ENCODE peak calls at places on chromosomes 16 and 17, in ten cellular contexts. One of them, this sample, is unnamed.

GRCh38 chr17:40191237-40192208 is 14.3 kb downstream of the RAPGEFL1 start:
- DNase-seq in fibroblast of lung: peak; percentile 78
- DNase-seq in CD4-positive, alpha-beta memory T cell: peak; percentile 52
- DNase-seq in esophagus muscularis mucosa: peak; percentile 95
- DNase-seq in heart right ventricle: peak; percentile 65
- DNase-seq in BJ: no peak
- DNase-seq in cardiac muscle cell: peak; percentile 81
- DNase-seq in tibial artery: peak; percentile 88
- DNase-seq in adrenal gland: peak; percentile 89
- DNase-seq in adipocyte: peak; percentile 91
- DNase-seq in this sample: no peak

GRCh38 chr17:69143683-69144231 is 2.1 kb upstream of the ABCA6 start:
- DNase-seq in fibroblast of lung: no peak
- DNase-seq in CD4-positive, alpha-beta memory T cell: no peak
- DNase-seq in esophagus muscularis mucosa: no peak
- DNase-seq in heart right ventricle: no peak
- DNase-seq in BJ: no peak
- DNase-seq in cardiac muscle cell: no peak
- DNase-seq in tibial artery: no peak
- DNase-seq in adrenal gland: no peak
- DNase-seq in adipocyte: no peak
- DNase-seq in this sample: no peak

GRCh38 chr17:77610518-77610893 is 348.0 kb upstream of the TNRC6C start:
- DNase-seq in fibroblast of lung: no peak
- DNase-seq in CD4-positive, alpha-beta memory T cell: no peak
- DNase-seq in esophagus muscularis mucosa: no peak
- DNase-seq in heart right ventricle: no peak
- DNase-seq in BJ: no peak
- DNase-seq in cardiac muscle cell: no peak
- DNase-seq in tibial artery: no peak
- DNase-seq in adrenal gland: no peak
- DNase-seq in adipocyte: peak; percentile 10
- DNase-seq in this sample: no peak

GRCh38 chr17:49452173-49452572 is 37.5 kb upstream of the PHB1 start:
- DNase-seq in fibroblast of lung: no peak
- DNase-seq in CD4-positive, alpha-beta memory T cell: no peak
- DNase-seq in esophagus muscularis mucosa: no peak
- DNase-seq in heart right ventricle: no peak
- DNase-seq in BJ: no peak
- DNase-seq in cardiac muscle cell: no peak
- DNase-seq in tibial artery: no peak
- DNase-seq in adrenal gland: no peak
- DNase-seq in adipocyte: no peak
- DNase-seq in this sample: peak; percentile 38

GRCh38 chr17:52790359-52790955 is 631.9 kb upstream of the CA10 start:
- DNase-seq in fibroblast of lung: no peak
- DNase-seq in CD4-positive, alpha-beta memory T cell: no peak
- DNase-seq in esophagus muscularis mucosa: no peak
- DNase-seq in heart right ventricle: no peak
- DNase-seq in BJ: no peak
- DNase-seq in cardiac muscle cell: peak; percentile 51
- DNase-seq in tibial artery: no peak
- DNase-seq in adrenal gland: no peak
- DNase-seq in adipocyte: no peak
- DNase-seq in this sample: no peak

GRCh38 chr16:87496101-87496801 is 3.4 kb upstream of the ZCCHC14 start:
- DNase-seq in fibroblast of lung: no peak
- DNase-seq in CD4-positive, alpha-beta memory T cell: peak; percentile 27
- DNase-seq in esophagus muscularis mucosa: no peak
- DNase-seq in heart right ventricle: no peak
- DNase-seq in BJ: no peak
- DNase-seq in cardiac muscle cell: no peak
- DNase-seq in tibial artery: no peak
- DNase-seq in adrenal gland: no peak
- DNase-seq in adipocyte: no peak
- DNase-seq in this sample: no peak

GRCh38 chr17:69064476-69064875 is 3.7 kb upstream of the ABCA9 start:
- DNase-seq in fibroblast of lung: no peak
- DNase-seq in CD4-positive, alpha-beta memory T cell: no peak
- DNase-seq in esophagus muscularis mucosa: no peak
- DNase-seq in heart right ventricle: no peak
- DNase-seq in BJ: no peak
- DNase-seq in cardiac muscle cell: no peak
- DNase-seq in tibial artery: no peak
- DNase-seq in adrenal gland: no peak
- DNase-seq in adipocyte: no peak
- DNase-seq in this sample: no peak

GRCh38 chr17:77736721-77737120 is 221.8 kb upstream of the TNRC6C start:
- DNase-seq in fibroblast of lung: no peak
- DNase-seq in CD4-positive, alpha-beta memory T cell: no peak
- DNase-seq in esophagus muscularis mucosa: peak; percentile 81
- DNase-seq in heart right ventricle: peak; percentile 3
- DNase-seq in BJ: no peak
- DNase-seq in cardiac muscle cell: no peak
- DNase-seq in tibial artery: peak; percentile 61
- DNase-seq in adrenal gland: no peak
- DNase-seq in adipocyte: no peak
- DNase-seq in this sample: no peak

GRCh38 chr16:88347656-88348376 is 34.9 kb upstream of the ZNF469 start:
- DNase-seq in fibroblast of lung: no peak
- DNase-seq in CD4-positive, alpha-beta memory T cell: peak; percentile 5
- DNase-seq in esophagus muscularis mucosa: no peak
- DNase-seq in heart right ventricle: no peak
- DNase-seq in BJ: no peak
- DNase-seq in cardiac muscle cell: no peak
- DNase-seq in tibial artery: no peak
- DNase-seq in adrenal gland: no peak
- DNase-seq in adipocyte: no peak
- DNase-seq in this sample: peak; percentile 2

GRCh38 chr17:81414751-81415516 is 19.7 kb downstream of the BAHCC1 start:
- DNase-seq in fibroblast of lung: no peak
- DNase-seq in CD4-positive, alpha-beta memory T cell: no peak
- DNase-seq in esophagus muscularis mucosa: no peak
- DNase-seq in heart right ventricle: no peak
- DNase-seq in BJ: no peak
- DNase-seq in cardiac muscle cell: no peak
- DNase-seq in tibial artery: no peak
- DNase-seq in adrenal gland: no peak
- DNase-seq in adipocyte: no peak
- DNase-seq in this sample: no peak

DNA sequence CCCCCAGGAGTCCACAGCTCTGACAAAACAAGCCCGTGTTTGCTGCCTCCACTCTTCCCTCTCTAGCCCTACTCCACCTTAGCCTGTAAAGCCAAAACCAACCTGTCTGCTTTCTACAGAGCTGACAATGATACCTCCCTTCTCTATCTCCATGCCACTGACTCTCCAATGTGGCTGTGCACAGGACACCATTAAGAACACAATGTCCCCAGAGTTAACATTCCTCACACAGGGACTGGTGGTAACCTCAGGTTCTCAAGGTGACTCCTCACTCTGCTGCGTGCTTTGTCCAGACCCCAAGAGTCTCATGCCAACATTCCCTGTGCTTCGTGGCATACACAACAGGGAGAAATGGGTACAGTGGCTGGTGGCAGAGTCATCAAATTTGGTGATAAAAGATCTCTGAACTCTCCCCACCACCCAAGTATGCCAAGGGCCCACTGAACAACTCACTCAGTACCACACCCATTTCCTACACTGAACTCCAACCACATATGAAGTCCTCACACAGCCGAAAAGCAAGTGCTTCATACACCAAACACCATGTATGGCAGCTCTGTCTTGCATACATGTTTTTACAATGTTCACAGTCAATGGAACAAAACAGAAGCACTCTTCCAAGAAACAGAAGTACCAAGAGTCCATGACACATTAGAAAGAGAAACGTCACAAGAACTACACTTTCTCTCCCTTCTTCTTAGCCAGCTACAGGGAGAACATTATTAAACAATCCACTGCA is 21.1 kb downstream of the CSNK2A2 start:
- DNase-seq in fibroblast of lung: no peak
- DNase-seq in CD4-positive, alpha-beta memory T cell: peak; percentile 23
- DNase-seq in esophagus muscularis mucosa: no peak
- DNase-seq in heart right ventricle: no peak
- DNase-seq in BJ: no peak
- DNase-seq in cardiac muscle cell: no peak
- DNase-seq in tibial artery: no peak
- DNase-seq in adrenal gland: no peak
- DNase-seq in adipocyte: no peak
- DNase-seq in this sample: no peak
- H3K36me3 ChIP-seq in fibroblast of lung: peaks cover 5% of the 10 kb centered on the region
- H3K36me3 ChIP-seq in CD4-positive, alpha-beta memory T cell: peaks cover 23% of the 10 kb centered on the region
- H3K36me3 ChIP-seq in esophagus muscularis mucosa: peaks cover 36% of the 10 kb centered on the region
- H3K36me3 ChIP-seq in heart right ventricle: no peaks in the 10 kb centered on the region
- H3K36me3 ChIP-seq in BJ: peaks cover 9% of the 10 kb centered on the region
- H3K36me3 ChIP-seq in cardiac muscle cell: peaks cover 21% of the 10 kb centered on the region
- H3K36me3 ChIP-seq in tibial artery: peaks cover 51% of the 10 kb centered on the region
- H3K36me3 ChIP-seq in adrenal gland: peaks cover 18% of the 10 kb centered on the region
- H3K36me3 ChIP-seq in adipocyte: peaks cover 91% of the 10 kb centered on the region
- H3K36me3 ChIP-seq in this sample: peaks cover 69% of the 10 kb centered on the region

GRCh38 chr16:2206420-2206779 is 1.1 kb downstream of the MLST8 start:
- DNase-seq in fibroblast of lung: no peak
- DNase-seq in CD4-positive, alpha-beta memory T cell: no peak
- DNase-seq in esophagus muscularis mucosa: no peak
- DNase-seq in heart right ventricle: no peak
- DNase-seq in BJ: no peak
- DNase-seq in cardiac muscle cell: no peak
- DNase-seq in tibial artery: no peak
- DNase-seq in adrenal gland: no peak
- DNase-seq in adipocyte: no peak
- DNase-seq in this sample: no peak

GRCh38 chr16:2204727-2205103 is 539 bp upstream of the MLST8 start:
- DNase-seq in fibroblast of lung: no peak
- DNase-seq in CD4-positive, alpha-beta memory T cell: no peak
- DNase-seq in esophagus muscularis mucosa: no peak
- DNase-seq in heart right ventricle: no peak
- DNase-seq in BJ: no peak
- DNase-seq in cardiac muscle cell: no peak
- DNase-seq in tibial artery: no peak
- DNase-seq in adrenal gland: no peak
- DNase-seq in adipocyte: no peak
- DNase-seq in this sample: peak; percentile 33

GRCh38 chr16:2205104-2205966 is at the start of gene MLST8:
- DNase-seq in fibroblast of lung: peak; percentile 88
- DNase-seq in CD4-positive, alpha-beta memory T cell: peak; percentile 97
- DNase-seq in esophagus muscularis mucosa: peak; percentile 96
- DNase-seq in heart right ventricle: peak; percentile 82
- DNase-seq in BJ: peak; percentile 24
- DNase-seq in cardiac muscle cell: peak; percentile 92
- DNase-seq in tibial artery: peak; percentile 92
- DNase-seq in adrenal gland: peak; percentile 88
- DNase-seq in adipocyte: peak; percentile 94
- DNase-seq in this sample: peak; percentile 77

GRCh38 chr16:2206780-2207433 is 1.7 kb downstream of the MLST8 start:
- DNase-seq in fibroblast of lung: no peak
- DNase-seq in CD4-positive, alpha-beta memory T cell: no peak
- DNase-seq in esophagus muscularis mucosa: no peak
- DNase-seq in heart right ventricle: no peak
- DNase-seq in BJ: no peak
- DNase-seq in cardiac muscle cell: peak; percentile 27
- DNase-seq in tibial artery: no peak
- DNase-seq in adrenal gland: no peak
- DNase-seq in adipocyte: no peak
- DNase-seq in this sample: no peak

DNA sequence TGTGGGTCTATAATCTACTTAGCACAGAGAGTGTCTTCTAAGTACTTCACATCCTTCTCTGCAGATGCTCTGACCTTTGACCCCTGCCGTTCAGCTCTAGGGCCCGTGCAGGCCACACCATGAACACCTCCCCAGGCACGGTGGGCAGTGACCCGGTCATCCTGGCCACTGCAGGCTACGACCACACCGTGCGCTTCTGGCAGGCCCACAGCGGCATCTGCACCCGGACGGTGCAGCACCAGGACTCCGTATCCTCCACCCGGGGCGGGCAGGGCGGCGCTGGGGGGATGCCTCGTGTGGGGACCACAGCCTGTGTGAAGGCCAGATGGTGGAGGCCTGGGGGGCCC is 686 bp downstream of the MLST8 start:
- DNase-seq in fibroblast of lung: no peak
- DNase-seq in CD4-positive, alpha-beta memory T cell: no peak
- DNase-seq in esophagus muscularis mucosa: no peak
- DNase-seq in heart right ventricle: no peak
- DNase-seq in BJ: no peak
- DNase-seq in cardiac muscle cell: no peak
- DNase-seq in tibial artery: peak; percentile 75
- DNase-seq in adrenal gland: no peak
- DNase-seq in adipocyte: no peak
- DNase-seq in this sample: no peak
- H3K36me3 ChIP-seq in fibroblast of lung: peaks cover 25% of the 10 kb centered on the region
- H3K36me3 ChIP-seq in CD4-positive, alpha-beta memory T cell: peaks cover 11% of the 10 kb centered on the region
- H3K36me3 ChIP-seq in esophagus muscularis mucosa: peaks cover 37% of the 10 kb centered on the region
- H3K36me3 ChIP-seq in heart right ventricle: peaks cover 5% of the 10 kb centered on the region
- H3K36me3 ChIP-seq in BJ: peaks cover 16% of the 10 kb centered on the region
- H3K36me3 ChIP-seq in cardiac muscle cell: peaks cover 5% of the 10 kb centered on the region
- H3K36me3 ChIP-seq in tibial artery: peaks cover 40% of the 10 kb centered on the region
- H3K36me3 ChIP-seq in adrenal gland: peaks cover 35% of the 10 kb centered on the region
- H3K36me3 ChIP-seq in adipocyte: peaks cover 26% of the 10 kb centered on the region
- H3K36me3 ChIP-seq in this sample: peaks cover 3% of the 10 kb centered on the region

DNA sequence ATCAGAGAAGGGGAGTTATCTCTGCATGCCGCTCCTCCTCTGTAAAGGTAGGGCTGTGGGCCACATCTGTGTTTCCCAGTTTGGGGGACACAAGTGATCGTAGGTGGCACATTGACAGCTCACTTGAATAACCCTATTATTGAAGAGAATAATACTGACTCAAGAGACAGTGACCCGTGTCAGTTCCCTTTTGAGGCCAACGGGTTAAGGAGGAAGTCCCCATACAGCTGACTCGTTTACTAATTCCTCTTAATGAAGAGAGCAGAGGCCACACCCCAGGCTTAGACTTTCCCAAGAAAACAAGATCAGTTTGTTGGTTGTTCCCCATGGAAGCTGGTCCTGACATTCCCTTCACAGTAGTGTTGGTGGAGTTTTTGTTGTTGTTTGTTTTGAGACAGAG is 33.0 kb downstream of the IL4R start:
- DNase-seq in fibroblast of lung: no peak
- DNase-seq in CD4-positive, alpha-beta memory T cell: no peak
- DNase-seq in esophagus muscularis mucosa: no peak
- DNase-seq in heart right ventricle: no peak
- DNase-seq in BJ: no peak
- DNase-seq in cardiac muscle cell: no peak
- DNase-seq in tibial artery: no peak
- DNase-seq in adrenal gland: no peak
- DNase-seq in adipocyte: no peak
- DNase-seq in this sample: no peak
- H3K36me3 ChIP-seq in fibroblast of lung: peaks cover 18% of the 10 kb centered on the region
- H3K36me3 ChIP-seq in CD4-positive, alpha-beta memory T cell: peaks cover 77% of the 10 kb centered on the region
- H3K36me3 ChIP-seq in esophagus muscularis mucosa: peaks cover 99% of the 10 kb centered on the region
- H3K36me3 ChIP-seq in heart right ventricle: peaks cover 5% of the 10 kb centered on the region
- H3K36me3 ChIP-seq in BJ: peaks cover 25% of the 10 kb centered on the region
- H3K36me3 ChIP-seq in cardiac muscle cell: peaks cover 12% of the 10 kb centered on the region
- H3K36me3 ChIP-seq in tibial artery: peaks cover 100% of the 10 kb centered on the region
- H3K36me3 ChIP-seq in adrenal gland: peaks cover 100% of the 10 kb centered on the region
- H3K36me3 ChIP-seq in adipocyte: peaks cover 66% of the 10 kb centered on the region
- H3K36me3 ChIP-seq in this sample: peaks cover 72% of the 10 kb centered on the region

DNA sequence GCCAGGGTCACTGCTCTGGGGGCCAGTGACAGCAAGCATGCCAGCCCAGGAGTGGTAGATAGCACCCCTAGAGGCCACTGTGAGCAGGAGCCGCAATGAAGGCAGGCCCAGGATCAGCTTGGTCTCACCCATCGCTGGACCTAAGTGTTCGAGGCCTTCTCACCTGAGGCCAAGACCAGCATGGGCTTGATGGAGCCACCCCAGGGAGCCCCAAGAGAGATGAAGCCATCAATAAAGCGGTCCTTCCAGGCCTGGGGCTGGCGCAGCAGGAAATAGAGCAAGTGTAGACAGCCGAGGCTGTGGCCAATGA is 1.8 kb downstream of the LCAT start:
- DNase-seq in fibroblast of lung: no peak
- DNase-seq in CD4-positive, alpha-beta memory T cell: peak; percentile 17
- DNase-seq in esophagus muscularis mucosa: no peak
- DNase-seq in heart right ventricle: no peak
- DNase-seq in BJ: no peak
- DNase-seq in cardiac muscle cell: peak; percentile 40
- DNase-seq in tibial artery: no peak
- DNase-seq in adrenal gland: peak; percentile 75
- DNase-seq in adipocyte: peak; percentile 53
- DNase-seq in this sample: peak; percentile 52
- H3K36me3 ChIP-seq in fibroblast of lung: peaks cover 59% of the 10 kb centered on the region
- H3K36me3 ChIP-seq in CD4-positive, alpha-beta memory T cell: peaks cover 5% of the 10 kb centered on the region
- H3K36me3 ChIP-seq in esophagus muscularis mucosa: peaks cover 84% of the 10 kb centered on the region
- H3K36me3 ChIP-seq in heart right ventricle: no peaks in the 10 kb centered on the region
- H3K36me3 ChIP-seq in BJ: peaks cover 61% of the 10 kb centered on the region
- H3K36me3 ChIP-seq in cardiac muscle cell: peaks cover 21% of the 10 kb centered on the region
- H3K36me3 ChIP-seq in tibial artery: peaks cover 68% of the 10 kb centered on the region
- H3K36me3 ChIP-seq in adrenal gland: peaks cover 43% of the 10 kb centered on the region
- H3K36me3 ChIP-seq in adipocyte: peaks cover 67% of the 10 kb centered on the region
- H3K36me3 ChIP-seq in this sample: peaks cover 5% of the 10 kb centered on the region